ENCODE peak calls at places on chromosomes 2 and 18, in nine cellular contexts. One of them, this sample, is unnamed.

GRCh38 chr2:86319700-86320369 is 17.6 kb downstream of the REEP1 start:
- DNase-seq in GM23248: no peak
- DNase-seq in uterus: no peak
- DNase-seq in heart left ventricle: no peak
- DNase-seq in NT2/D1: no peak
- DNase-seq in astrocyte: no peak
- DNase-seq in upper lobe of right lung: no peak
- DNase-seq in colonic mucosa: no peak
- DNase-seq in A549: no peak
- DNase-seq in this sample: no peak

GRCh38 chr2:161625314-161625919 is 1.2 kb downstream of the SLC4A10 start:
- DNase-seq in GM23248: no peak
- DNase-seq in uterus: no peak
- DNase-seq in heart left ventricle: no peak
- DNase-seq in NT2/D1: peak; percentile 62
- DNase-seq in astrocyte: no peak
- DNase-seq in upper lobe of right lung: peak; percentile 23
- DNase-seq in colonic mucosa: peak; percentile 32
- DNase-seq in A549: no peak
- DNase-seq in this sample: no peak

GRCh38 chr2:119371111-119371510 is 4.3 kb downstream of the DBI start:
- DNase-seq in GM23248: no peak
- DNase-seq in uterus: no peak
- DNase-seq in heart left ventricle: no peak
- DNase-seq in NT2/D1: no peak
- DNase-seq in astrocyte: no peak
- DNase-seq in upper lobe of right lung: no peak
- DNase-seq in colonic mucosa: no peak
- DNase-seq in A549: no peak
- DNase-seq in this sample: no peak

GRCh38 chr18:70397259-70397925 is 108.5 kb downstream of the SOCS6 start:
- DNase-seq in GM23248: peak; percentile 77
- DNase-seq in uterus: no peak
- DNase-seq in heart left ventricle: no peak
- DNase-seq in NT2/D1: no peak
- DNase-seq in astrocyte: no peak
- DNase-seq in upper lobe of right lung: no peak
- DNase-seq in colonic mucosa: no peak
- DNase-seq in A549: no peak
- DNase-seq in this sample: no peak

GRCh38 chr18:48490641-48491040 is 48.2 kb upstream of the CTIF start:
- DNase-seq in GM23248: peak; percentile 42
- DNase-seq in uterus: no peak
- DNase-seq in heart left ventricle: no peak
- DNase-seq in NT2/D1: no peak
- DNase-seq in astrocyte: peak; percentile 57
- DNase-seq in upper lobe of right lung: no peak
- DNase-seq in colonic mucosa: no peak
- DNase-seq in A549: no peak
- DNase-seq in this sample: no peak

GRCh38 chr2:66478311-66478710 is 43.4 kb downstream of the MEIS1 start:
- DNase-seq in GM23248: no peak
- DNase-seq in uterus: no peak
- DNase-seq in heart left ventricle: peak; percentile 42
- DNase-seq in NT2/D1: no peak
- DNase-seq in astrocyte: no peak
- DNase-seq in upper lobe of right lung: no peak
- DNase-seq in colonic mucosa: no peak
- DNase-seq in A549: no peak
- DNase-seq in this sample: no peak

GRCh38 chr2:43074592-43075053 is 151.8 kb downstream of the ZFP36L2 start:
- DNase-seq in GM23248: no peak
- DNase-seq in uterus: no peak
- DNase-seq in heart left ventricle: no peak
- DNase-seq in NT2/D1: no peak
- DNase-seq in astrocyte: no peak
- DNase-seq in upper lobe of right lung: no peak
- DNase-seq in colonic mucosa: no peak
- DNase-seq in A549: no peak
- DNase-seq in this sample: no peak

GRCh38 chr2:70412294-70413075 is 110.6 kb upstream of the FAM136A start:
- DNase-seq in GM23248: no peak
- DNase-seq in uterus: no peak
- DNase-seq in heart left ventricle: no peak
- DNase-seq in NT2/D1: no peak
- DNase-seq in astrocyte: no peak
- DNase-seq in upper lobe of right lung: no peak
- DNase-seq in colonic mucosa: no peak
- DNase-seq in A549: no peak
- DNase-seq in this sample: no peak

GRCh38 chr18:49768051-49768391 is 45.3 kb downstream of the ACAA2 start:
- DNase-seq in GM23248: peak; percentile 61
- DNase-seq in uterus: peak; percentile 34
- DNase-seq in heart left ventricle: no peak
- DNase-seq in NT2/D1: peak; percentile 68
- DNase-seq in astrocyte: peak; percentile 50
- DNase-seq in upper lobe of right lung: peak; percentile 75
- DNase-seq in colonic mucosa: peak; percentile 70
- DNase-seq in A549: peak; percentile 61
- DNase-seq in this sample: no peak

GRCh38 chr2:75199428-75200011 is at the start of gene TACR1:
- DNase-seq in GM23248: peak; percentile 85
- DNase-seq in uterus: peak; percentile 45
- DNase-seq in heart left ventricle: peak; percentile 62
- DNase-seq in NT2/D1: no peak
- DNase-seq in astrocyte: peak; percentile 47
- DNase-seq in upper lobe of right lung: peak; percentile 79
- DNase-seq in colonic mucosa: peak; percentile 48
- DNase-seq in A549: peak; percentile 86
- DNase-seq in this sample: peak; percentile 46

GRCh38 chr2:211035548-211036185 is 479.3 kb downstream of the CPS1 start:
- DNase-seq in GM23248: peak; percentile 32
- DNase-seq in uterus: no peak
- DNase-seq in heart left ventricle: no peak
- DNase-seq in NT2/D1: peak; percentile 16
- DNase-seq in astrocyte: peak; percentile 11
- DNase-seq in upper lobe of right lung: no peak
- DNase-seq in colonic mucosa: peak; percentile 17
- DNase-seq in A549: peak; percentile 16
- DNase-seq in this sample: no peak

GRCh38 chr2:44016282-44016681 is 20.5 kb upstream of the LRPPRC start:
- DNase-seq in GM23248: peak; percentile 49
- DNase-seq in uterus: no peak
- DNase-seq in heart left ventricle: peak; percentile 27
- DNase-seq in NT2/D1: peak; percentile 71
- DNase-seq in astrocyte: peak; percentile 36
- DNase-seq in upper lobe of right lung: no peak
- DNase-seq in colonic mucosa: peak; percentile 24
- DNase-seq in A549: peak; percentile 46
- DNase-seq in this sample: no peak

GRCh38 chr2:31812051-31812798 is 198.6 kb downstream of the MEMO1 start:
- DNase-seq in GM23248: peak; percentile 37
- DNase-seq in uterus: no peak
- DNase-seq in heart left ventricle: no peak
- DNase-seq in NT2/D1: no peak
- DNase-seq in astrocyte: no peak
- DNase-seq in upper lobe of right lung: no peak
- DNase-seq in colonic mucosa: no peak
- DNase-seq in A549: peak; percentile 71
- DNase-seq in this sample: peak; percentile 21

GRCh38 chr2:16890081-16890480 is 224.4 kb upstream of the CYRIA start:
- DNase-seq in GM23248: no peak
- DNase-seq in uterus: no peak
- DNase-seq in heart left ventricle: no peak
- DNase-seq in NT2/D1: peak; percentile 28
- DNase-seq in astrocyte: no peak
- DNase-seq in upper lobe of right lung: no peak
- DNase-seq in colonic mucosa: no peak
- DNase-seq in A549: peak; percentile 7
- DNase-seq in this sample: no peak

GRCh38 chr2:237096911-237097310 is 11.2 kb downstream of the COPS8 start:
- DNase-seq in GM23248: peak; percentile 86
- DNase-seq in uterus: no peak
- DNase-seq in heart left ventricle: no peak
- DNase-seq in NT2/D1: no peak
- DNase-seq in astrocyte: peak; percentile 55
- DNase-seq in upper lobe of right lung: no peak
- DNase-seq in colonic mucosa: no peak
- DNase-seq in A549: no peak
- DNase-seq in this sample: no peak
- H3K4me1 ChIP-seq in GM23248: peaks cover 46% of the 10 kb centered on the region
- H3K4me1 ChIP-seq in uterus: no peaks in the 10 kb centered on the region
- H3K4me1 ChIP-seq in heart left ventricle: peaks cover 17% of the 10 kb centered on the region
- H3K4me1 ChIP-seq in NT2/D1: no peaks in the 10 kb centered on the region
- H3K4me1 ChIP-seq in astrocyte: peaks cover 13% of the 10 kb centered on the region
- H3K4me1 ChIP-seq in upper lobe of right lung: no peaks in the 10 kb centered on the region
- H3K4me1 ChIP-seq in colonic mucosa: no peaks in the 10 kb centered on the region
- H3K4me1 ChIP-seq in A549: peaks cover 28% of the 10 kb centered on the region
- H3K4me1 ChIP-seq in this sample: no peaks in the 10 kb centered on the region

GRCh38 chr2:203692039-203692710 is 14.3 kb upstream of the CD28 start:
- DNase-seq in GM23248: no peak
- DNase-seq in uterus: no peak
- DNase-seq in heart left ventricle: peak; percentile 57
- DNase-seq in NT2/D1: no peak
- DNase-seq in astrocyte: no peak
- DNase-seq in upper lobe of right lung: no peak
- DNase-seq in colonic mucosa: no peak
- DNase-seq in A549: no peak
- DNase-seq in this sample: no peak
- H3K4me1 ChIP-seq in GM23248: peaks cover 32% of the 10 kb centered on the region
- H3K4me1 ChIP-seq in uterus: no peaks in the 10 kb centered on the region
- H3K4me1 ChIP-seq in heart left ventricle: peaks cover 60% of the 10 kb centered on the region
- H3K4me1 ChIP-seq in NT2/D1: no peaks in the 10 kb centered on the region
- H3K4me1 ChIP-seq in astrocyte: peaks cover 5% of the 10 kb centered on the region
- H3K4me1 ChIP-seq in upper lobe of right lung: peaks cover 44% of the 10 kb centered on the region
- H3K4me1 ChIP-seq in colonic mucosa: no peaks in the 10 kb centered on the region
- H3K4me1 ChIP-seq in A549: peaks cover 5% of the 10 kb centered on the region
- H3K4me1 ChIP-seq in this sample: no peaks in the 10 kb centered on the region

DNA sequence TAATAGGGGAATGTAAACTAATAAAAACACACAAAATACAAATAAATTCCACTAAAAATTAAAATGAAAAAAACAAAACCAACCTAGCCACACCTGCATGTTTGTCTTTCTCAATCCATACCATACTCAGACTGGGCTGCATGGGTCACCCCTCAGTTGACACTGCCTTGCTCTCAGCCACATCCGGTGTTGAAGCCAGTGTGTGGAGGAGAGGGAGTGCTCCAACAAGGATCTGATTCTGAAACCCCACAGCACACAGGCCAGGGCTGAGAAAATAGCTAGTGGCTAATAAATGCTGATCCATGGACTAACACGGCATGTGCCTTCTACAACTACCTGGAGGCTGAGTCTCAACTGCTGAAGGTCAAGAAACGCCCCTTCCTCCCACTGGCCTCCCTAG is 13.7 kb downstream of the RND3 start:
- DNase-seq in GM23248: no peak
- DNase-seq in uterus: no peak
- DNase-seq in heart left ventricle: no peak
- DNase-seq in NT2/D1: no peak
- DNase-seq in astrocyte: no peak
- DNase-seq in upper lobe of right lung: no peak
- DNase-seq in colonic mucosa: no peak
- DNase-seq in A549: no peak
- DNase-seq in this sample: no peak
- H3K4me1 ChIP-seq in GM23248: peaks cover 98% of the 10 kb centered on the region
- H3K4me1 ChIP-seq in uterus: peaks cover 1% of the 10 kb centered on the region
- H3K4me1 ChIP-seq in heart left ventricle: peaks cover 70% of the 10 kb centered on the region
- H3K4me1 ChIP-seq in NT2/D1: no peaks in the 10 kb centered on the region
- H3K4me1 ChIP-seq in astrocyte: peaks cover 78% of the 10 kb centered on the region
- H3K4me1 ChIP-seq in upper lobe of right lung: peaks cover 22% of the 10 kb centered on the region
- H3K4me1 ChIP-seq in colonic mucosa: peaks cover 3% of the 10 kb centered on the region
- H3K4me1 ChIP-seq in A549: peaks cover 99% of the 10 kb centered on the region
- H3K4me1 ChIP-seq in this sample: no peaks in the 10 kb centered on the region

DNA sequence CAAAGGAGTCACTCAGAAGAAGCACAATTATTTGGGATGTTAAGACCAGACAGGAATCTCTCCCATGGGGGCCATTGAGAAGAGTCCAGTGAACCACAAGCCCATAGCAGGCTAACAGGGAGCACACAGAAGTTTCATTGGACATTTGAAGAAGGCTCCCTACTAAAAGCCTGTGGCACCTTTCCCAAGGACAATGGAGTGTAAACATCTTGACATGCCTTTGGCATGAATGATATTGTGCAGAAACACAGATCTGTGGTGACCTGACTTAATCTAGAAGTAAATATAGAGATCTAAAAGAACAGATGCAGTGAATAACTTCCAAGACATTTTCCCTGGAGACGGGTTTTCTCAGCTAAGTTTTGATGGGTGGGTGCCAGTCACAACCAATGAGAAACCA is 221.5 kb downstream of the EPHA4 start:
- DNase-seq in GM23248: peak; percentile 30
- DNase-seq in uterus: no peak
- DNase-seq in heart left ventricle: no peak
- DNase-seq in NT2/D1: no peak
- DNase-seq in astrocyte: peak; percentile 9
- DNase-seq in upper lobe of right lung: no peak
- DNase-seq in colonic mucosa: no peak
- DNase-seq in A549: no peak
- DNase-seq in this sample: no peak
- H3K4me1 ChIP-seq in GM23248: peaks cover 37% of the 10 kb centered on the region
- H3K4me1 ChIP-seq in uterus: no peaks in the 10 kb centered on the region
- H3K4me1 ChIP-seq in heart left ventricle: no peaks in the 10 kb centered on the region
- H3K4me1 ChIP-seq in NT2/D1: no peaks in the 10 kb centered on the region
- H3K4me1 ChIP-seq in astrocyte: no peaks in the 10 kb centered on the region
- H3K4me1 ChIP-seq in upper lobe of right lung: no peaks in the 10 kb centered on the region
- H3K4me1 ChIP-seq in colonic mucosa: no peaks in the 10 kb centered on the region
- H3K4me1 ChIP-seq in A549: no peaks in the 10 kb centered on the region
- H3K4me1 ChIP-seq in this sample: no peaks in the 10 kb centered on the region

GRCh38 chr2:239196474-239197021 is 204.3 kb downstream of the HDAC4 start:
- DNase-seq in GM23248: no peak
- DNase-seq in uterus: peak; percentile 10
- DNase-seq in heart left ventricle: peak; percentile 10
- DNase-seq in NT2/D1: no peak
- DNase-seq in astrocyte: no peak
- DNase-seq in upper lobe of right lung: peak; percentile 35
- DNase-seq in colonic mucosa: no peak
- DNase-seq in A549: no peak
- DNase-seq in this sample: no peak
- H3K4me1 ChIP-seq in GM23248: peaks cover 6% of the 10 kb centered on the region
- H3K4me1 ChIP-seq in uterus: no peaks in the 10 kb centered on the region
- H3K4me1 ChIP-seq in heart left ventricle: peaks cover 10% of the 10 kb centered on the region
- H3K4me1 ChIP-seq in NT2/D1: peaks cover 7% of the 10 kb centered on the region
- H3K4me1 ChIP-seq in astrocyte: peaks cover 3% of the 10 kb centered on the region
- H3K4me1 ChIP-seq in upper lobe of right lung: no peaks in the 10 kb centered on the region
- H3K4me1 ChIP-seq in colonic mucosa: no peaks in the 10 kb centered on the region
- H3K4me1 ChIP-seq in A549: no peaks in the 10 kb centered on the region
- H3K4me1 ChIP-seq in this sample: no peaks in the 10 kb centered on the region

This sample was measured in CD4-positive, alpha-beta memory T cell.